ENCODE peak calls at places on chromosomes 2 and 18, in seven cellular contexts. M is heart right ventricle, Z is fibroblast of lung, V is mammary epithelial cell, W is stomach, O is WERI-Rb-1, A is right atrium auricular region. U is an unnamed sample.

GRCh38 chr2:167963899-167964649 is 283.3 kb downstream of the STK39 start:
- DNase-seq in O (no peak), A (no peak), Z (no peak), W (no peak), M (no peak), V (no peak), U (no peak)

GRCh38 chr2:133642831-133643230 is 74.6 kb upstream of the NCKAP5 start:
- DNase-seq in Z (peak; percentile 70), M (no peak), W (no peak), O (no peak), V (no peak), A (no peak), U (no peak)

GRCh38 chr2:95013726-95014125 is 11.8 kb upstream of the MAL start:
- DNase-seq in W (no peak), M (no peak), Z (no peak), A (no peak), V (no peak), O (no peak), U (no peak)

GRCh38 chr18:78837766-78838165 is 141.9 kb upstream of the SALL3 start:
- DNase-seq in M (no peak), V (no peak), O (no peak), W (no peak), A (no peak), Z (no peak), U (no peak)

GRCh38 chr2:176085861-176086771 is 2.4 kb upstream of the EVX2 start:
- DNase-seq in A (no peak), Z (peak; percentile 25), W (peak; percentile 32), V (no peak), M (no peak), O (peak; percentile 67), U (peak; percentile 62)

GRCh38 chr2:220653776-220654175 is 918.3 kb downstream of the EPHA4 start:
- DNase-seq in A (no peak), W (no peak), M (no peak), O (no peak), Z (no peak), V (no peak), U (no peak)

GRCh38 chr2:64750001-64750816 is 96.5 kb upstream of the SERTAD2 start:
- DNase-seq in V (peak; percentile 54), W (peak; percentile 58), A (peak; percentile 71), Z (peak; percentile 60), M (peak; percentile 55), O (peak; percentile 77), U (peak; percentile 25)

GRCh38 chr2:195338856-195339255 is 318.2 kb upstream of the SLC39A10 start:
- DNase-seq in O (no peak), V (no peak), W (no peak), A (no peak), M (no peak), Z (no peak), U (no peak)

GRCh38 chr2:74834806-74835755 is 1.2 kb downstream of the HK2 start:
- DNase-seq in Z (peak; percentile 42), V (peak; percentile 66), O (peak; percentile 77), M (peak; percentile 27), W (peak; percentile 60), A (peak; percentile 61), U (peak; percentile 65)

GRCh38 chr2:70767094-70767698 is 804 bp downstream of the ADD2 start:
- DNase-seq in W (no peak), V (no peak), M (peak; percentile 11), A (no peak), O (peak; percentile 74), Z (no peak), U (peak; percentile 52)

GRCh38 chr2:147869934-147870333 is 25.1 kb downstream of the ACVR2A start:
- DNase-seq in W (no peak), V (no peak), O (no peak), Z (no peak), A (no peak), M (no peak), U (no peak)

GRCh38 chr2:109442715-109443319 is 170.9 kb downstream of the SEPTIN10 start:
- DNase-seq in O (no peak), V (no peak), W (no peak), Z (no peak), M (no peak), A (no peak), U (no peak)

GRCh38 chr2:207101984-207102383 is 63.8 kb downstream of the KLF7 start:
- DNase-seq in V (no peak), Z (no peak), O (no peak), M (no peak), W (no peak), A (no peak), U (no peak)

GRCh38 chr2:239545741-239546392 is 145.0 kb upstream of the HDAC4 start:
- DNase-seq in O (no peak), A (no peak), Z (no peak), W (no peak), V (no peak), M (no peak), U (no peak)

GRCh38 chr2:156322103-156322671 is 10.3 kb downstream of the NR4A2 start:
- DNase-seq in W (no peak), M (no peak), O (no peak), A (no peak), V (no peak), Z (no peak), U (no peak)

GRCh38 chr2:109349555-109350430 is 220.8 kb downstream of the SH3RF3 start:
- DNase-seq in W (peak; percentile 21), A (peak; percentile 50), O (no peak), Z (no peak), V (no peak), M (no peak), U (no peak)

GRCh38 chr2:189276277-189276676 is 96.7 kb upstream of the COL5A2 start:
- DNase-seq in M (no peak), W (no peak), O (no peak), V (peak; percentile 87), Z (peak; percentile 93), A (no peak), U (no peak)

GRCh38 chr2:211329421-211329820 is 773.0 kb downstream of the CPS1 start:
- DNase-seq in V (peak; percentile 84), A (no peak), W (no peak), Z (no peak), O (no peak), M (no peak), U (no peak)

DNA sequence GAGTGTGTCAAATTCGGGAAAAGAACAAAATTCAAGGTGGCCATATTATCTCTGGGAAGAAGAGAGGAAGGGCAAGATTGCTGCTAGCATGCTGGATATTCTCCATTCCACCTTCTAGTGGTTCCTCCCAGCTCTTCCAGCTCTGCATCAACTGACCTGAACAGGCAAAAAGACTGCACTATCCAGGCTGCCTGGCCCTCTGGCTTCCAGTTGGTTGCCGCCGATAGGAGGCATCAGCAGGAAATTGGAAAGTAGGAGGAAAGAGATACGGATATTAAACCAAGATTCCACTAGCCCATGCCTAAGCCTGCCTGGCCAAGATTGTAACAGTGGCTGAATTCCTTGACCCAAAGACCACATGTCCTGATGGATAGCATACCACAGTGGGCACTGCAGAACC is 1.7 kb upstream of the RTTN start:
- DNase-seq in M (no peak), A (no peak), O (no peak), W (no peak), Z (no peak), V (no peak), U (no peak)
- TF ChIP-seq CTCF in M (no peak), A (no peak), O (no peak), W (no peak), Z (no peak), V (no peak), U (no peak)

DNA sequence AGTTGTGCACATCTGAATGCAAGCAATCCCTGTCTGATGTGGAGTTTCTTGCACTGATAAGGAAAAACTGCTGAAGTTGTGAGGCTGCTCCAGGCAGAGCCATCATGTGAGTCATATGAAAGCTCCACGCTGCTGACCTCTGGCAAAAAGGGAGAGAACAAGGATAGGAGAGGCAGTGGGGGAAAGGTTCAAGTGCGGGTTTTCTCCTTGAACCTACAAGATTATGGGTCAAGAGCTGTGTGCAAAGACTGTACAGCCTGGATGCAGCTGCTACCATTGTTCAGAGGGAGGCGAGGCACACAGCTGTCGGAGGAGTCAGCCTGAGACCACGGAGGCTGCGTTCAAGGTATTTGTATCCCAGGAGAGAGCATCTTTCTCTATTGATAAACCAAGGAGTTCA is at the start of gene CDK15:
- DNase-seq in A (no peak), O (no peak), W (no peak), M (no peak), V (no peak), Z (peak; percentile 83), U (peak; percentile 43)
- H3K4me3 ChIP-seq in A (no peak within 1 kb of the TSS), O (no peak within 1 kb of the TSS), W (no peak within 1 kb of the TSS), M (no peak within 1 kb of the TSS), V (no peak within 1 kb of the TSS), Z (peak within 1 kb of the TSS; percentile 4), U (peak within 1 kb of the TSS; percentile 43)

DNA sequence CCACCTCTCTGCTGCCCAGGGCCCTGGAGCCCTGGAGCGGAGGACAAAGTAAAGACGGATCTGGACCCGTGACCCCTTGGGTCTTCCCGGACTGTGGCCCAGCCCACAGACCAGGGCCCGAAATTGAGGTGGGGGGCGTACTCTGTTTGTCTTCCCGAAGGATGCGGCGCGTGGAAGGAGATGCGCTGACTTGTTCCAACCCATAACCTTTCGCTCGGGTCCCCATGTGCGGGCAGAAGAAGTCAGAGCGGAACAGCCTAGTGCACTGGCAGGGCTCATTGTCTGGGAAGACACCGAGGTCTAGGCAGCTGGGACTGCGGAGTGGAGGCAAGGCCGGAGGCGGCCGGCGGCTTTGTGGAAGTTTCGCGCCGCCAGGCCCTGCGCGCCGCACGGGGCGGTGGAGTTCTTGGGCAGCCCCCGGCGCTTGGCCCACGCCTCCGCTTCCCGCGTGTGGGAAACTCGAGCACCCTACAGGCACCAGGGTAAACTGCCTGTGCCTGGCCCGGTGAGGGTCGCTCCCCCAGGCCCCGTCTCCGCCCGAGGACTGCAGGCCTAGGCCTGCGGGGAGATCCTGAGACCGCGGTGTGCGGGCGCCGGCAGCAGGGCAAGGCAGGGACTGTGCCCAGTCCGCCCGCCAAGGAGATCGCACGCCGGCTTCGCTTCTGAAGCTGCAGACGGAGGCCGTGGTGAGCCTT is 9.8 kb downstream of the POU3F3 start:
- DNase-seq in O (no peak), Z (peak; percentile 45), V (no peak), M (no peak), W (no peak), A (no peak), U (no peak)
- H3K27me3 ChIP-seq in O (peaks cover 97% of the 10 kb centered on the region), Z (peaks cover 36% of the 10 kb centered on the region), V (peaks cover 71% of the 10 kb centered on the region), M (peaks cover 69% of the 10 kb centered on the region), W (peaks cover 54% of the 10 kb centered on the region), A (peaks cover 61% of the 10 kb centered on the region), U (peaks cover 87% of the 10 kb centered on the region)

DNA sequence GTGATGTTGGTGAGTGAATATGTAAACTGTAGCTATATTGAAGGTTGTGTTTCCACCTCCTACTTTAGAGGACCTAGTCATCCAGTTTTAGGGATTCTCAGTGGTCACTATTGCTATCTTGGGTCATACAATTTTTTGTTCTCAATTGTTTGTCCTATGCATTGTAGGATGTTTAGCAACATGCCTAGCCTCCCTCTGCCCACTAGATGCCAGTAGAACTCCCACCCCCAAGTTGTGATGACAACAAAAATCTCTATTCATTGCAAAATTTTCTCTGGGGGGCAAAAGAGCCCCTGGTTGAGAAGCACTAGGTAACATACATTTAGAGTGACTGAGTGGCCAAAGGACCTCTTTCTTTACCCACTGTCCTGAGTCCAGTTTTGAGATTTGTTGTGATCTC is 87.3 kb downstream of the LRRTM4 start:
- DNase-seq in Z (no peak), O (no peak), V (no peak), A (no peak), M (no peak), W (no peak), U (no peak)
- TF ChIP-seq CTCF in Z (no peak), O (peak; percentile 62), V (no peak), A (no peak), M (peak; percentile 30), W (no peak), U (peak; percentile 49)

DNA sequence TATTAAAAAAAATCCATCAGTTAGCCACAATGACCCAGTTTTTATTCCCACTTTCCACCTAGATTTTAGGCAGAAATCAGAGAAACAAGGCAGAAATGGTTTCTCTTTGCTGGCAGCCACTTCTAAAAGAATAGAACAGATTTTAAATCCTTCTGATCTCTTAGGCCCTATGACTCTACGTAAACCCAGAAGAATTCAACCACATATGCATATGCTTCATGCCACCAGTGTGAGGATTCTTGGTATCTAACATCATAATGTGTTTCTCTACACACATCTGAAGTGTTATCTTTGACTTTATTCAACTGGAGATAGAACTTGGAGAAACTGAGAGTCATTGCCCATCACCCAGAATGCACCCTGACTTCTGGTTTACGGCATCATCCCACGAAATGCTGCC is 128.7 kb upstream of the TANK start:
- DNase-seq in O (no peak), M (no peak), Z (peak; percentile 50), V (no peak), W (no peak), A (no peak), U (no peak)
- H3K4me3 ChIP-seq in O (no peak overlapping the region), M (no peak overlapping the region), Z (no peak overlapping the region), V (no peak overlapping the region), W (no peak overlapping the region), A (no peak overlapping the region), U (no peak overlapping the region)

U was measured in BE2C.